ENCODE peak calls at places on chromosomes 2 and 18, in four cellular contexts. O, J, U and M are unnamed samples.

GRCh38 chr2:134131681-134132486 is 122.0 kb upstream of the MGAT5 start:
- DNase-seq in J (no peak), O (no peak), U (no peak), M (peak; percentile 87)

GRCh38 chr2:15189236-15189635 is 371.9 kb downstream of the NBAS start:
- DNase-seq in J (no peak), U (no peak), O (peak; percentile 26), M (no peak)

GRCh38 chr2:46644690-46645385 is 165.5 kb downstream of the TMEM247 start:
- DNase-seq in U (no peak), O (peak; percentile 79), J (no peak), M (no peak)

GRCh38 chr2:188089896-188090295 is 201.8 kb upstream of the GULP1 start:
- DNase-seq in U (no peak), O (peak; percentile 29), J (no peak), M (no peak)

GRCh38 chr18:13464432-13465125 is 246.0 kb downstream of the LDLRAD4 start:
- DNase-seq in J (peak; percentile 39), U (peak; percentile 33), O (no peak), M (no peak)

GRCh38 chr2:38553554-38553953 is 49.2 kb downstream of the HNRNPLL start:
- DNase-seq in U (no peak), O (no peak), J (no peak), M (no peak)

GRCh38 chr18:25786778-25787177 is 303.6 kb downstream of the SS18 start:
- DNase-seq in O (peak; percentile 83), U (no peak), J (no peak), M (no peak)

GRCh38 chr18:36247036-36247435 is 50.5 kb upstream of the FHOD3 start:
- DNase-seq in U (no peak), O (peak; percentile 4), J (no peak), M (no peak)

GRCh38 chr18:5955861-5956260 is 60.5 kb upstream of the TMEM200C start:
- DNase-seq in U (no peak), O (peak; percentile 33), J (no peak), M (no peak)

GRCh38 chr2:20666364-20667150 is at the start of gene GDF7:
- DNase-seq in O (no peak), J (no peak), U (no peak), M (no peak)

GRCh38 chr2:37321029-37321682 is 3.5 kb downstream of the PRKD3 start:
- DNase-seq in U (no peak), O (no peak), J (no peak), M (no peak)

GRCh38 chr2:103005386-103005785 is 243.6 kb downstream of the TMEM182 start:
- DNase-seq in U (no peak), J (no peak), O (no peak), M (no peak)

GRCh38 chr2:85353876-85354285 is 447 bp downstream of the RETSAT start:
- DNase-seq in J (peak; percentile 78), O (peak; percentile 6), U (no peak), M (no peak)

GRCh38 chr2:161358838-161359237 is 50.6 kb downstream of the PSMD14 start:
- DNase-seq in U (no peak), J (no peak), O (no peak), M (no peak)

GRCh38 chr2:16165518-16166326 is 225.4 kb downstream of the MYCN start:
- DNase-seq in J (no peak), U (no peak), O (no peak), M (no peak)

GRCh38 chr2:148817210-148817708 is 57.8 kb upstream of the KIF5C start:
- DNase-seq in J (no peak), U (no peak), O (no peak), M (no peak)

GRCh38 chr2:115484483-115484882 is 1042.0 kb downstream of the DPP10 start:
- DNase-seq in U (no peak), O (no peak), J (no peak), M (no peak)

GRCh38 chr2:26942543-26943295 is 27.7 kb upstream of the MAPRE3 start:
- DNase-seq in J (peak; percentile 72), U (peak; percentile 15), O (peak; percentile 48), M (no peak)

GRCh38 chr2:109597283-109597682 is 16.5 kb downstream of the SEPTIN10 start:
- DNase-seq in U (no peak), O (no peak), J (no peak), M (no peak)

GRCh38 chr2:71602115-71602495 is 148.7 kb downstream of the DYSF start:
- DNase-seq in J (no peak), O (no peak), U (no peak), M (peak; percentile 29)

GRCh38 chr2:222884114-222884764 is 23.4 kb downstream of the ACSL3 start:
- DNase-seq in J (no peak), U (no peak), O (no peak), M (no peak)

GRCh38 chr18:10456718-10457499 is 2.5 kb downstream of the APCDD1 start:
- DNase-seq in J (no peak), U (no peak), O (no peak), M (no peak)

GRCh38 chr2:30475542-30475941 is 28.5 kb downstream of the LCLAT1 start:
- DNase-seq in U (no peak), J (no peak), O (no peak), M (no peak)

GRCh38 chr18:46220116-46220515 is 115.9 kb downstream of the HAUS1 start:
- DNase-seq in J (no peak), O (peak; percentile 92), U (no peak), M (no peak)

GRCh38 chr18:7089369-7089768 is 28.2 kb downstream of the LAMA1 start:
- DNase-seq in U (no peak), O (no peak), J (no peak), M (no peak)

GRCh38 chr2:197804758-197805597 is 585 bp downstream of the PLCL1 start:
- DNase-seq in U (no peak), J (no peak), O (peak; percentile 6), M (peak; percentile 45)

GRCh38 chr2:239465017-239466001 is 64.5 kb upstream of the HDAC4 start:
- DNase-seq in J (peak; percentile 53), O (no peak), U (no peak), M (peak; percentile 83)

GRCh38 chr2:226334981-226335720 is 464.5 kb downstream of the IRS1 start:
- DNase-seq in U (no peak), J (no peak), O (peak; percentile 81), M (no peak)

GRCh38 chr2:236617221-236617737 is 47.7 kb downstream of the ACKR3 start:
- DNase-seq in U (no peak), O (no peak), J (no peak), M (no peak)

GRCh38 chr2:56287974-56288373 is 104.2 kb downstream of the CCDC85A start:
- DNase-seq in U (no peak), J (no peak), O (no peak), M (no peak)

GRCh38 chr2:196088209-196088608 is 19.6 kb upstream of the DNAH7 start:
- DNase-seq in O (peak; percentile 45), J (no peak), U (no peak), M (no peak)

GRCh38 chr18:34117319-34117718 is 107.4 kb downstream of the NOL4 start:
- DNase-seq in J (no peak), O (no peak), U (no peak), M (no peak)

GRCh38 chr18:37537868-37538525 is 27.6 kb downstream of the CELF4 start:
- DNase-seq in J (peak; percentile 78), U (no peak), O (peak; percentile 44), M (no peak)

GRCh38 chr2:23602113-23602512 is 217.1 kb downstream of the KLHL29 start:
- DNase-seq in U (no peak), J (no peak), O (peak; percentile 81), M (no peak)

DNA sequence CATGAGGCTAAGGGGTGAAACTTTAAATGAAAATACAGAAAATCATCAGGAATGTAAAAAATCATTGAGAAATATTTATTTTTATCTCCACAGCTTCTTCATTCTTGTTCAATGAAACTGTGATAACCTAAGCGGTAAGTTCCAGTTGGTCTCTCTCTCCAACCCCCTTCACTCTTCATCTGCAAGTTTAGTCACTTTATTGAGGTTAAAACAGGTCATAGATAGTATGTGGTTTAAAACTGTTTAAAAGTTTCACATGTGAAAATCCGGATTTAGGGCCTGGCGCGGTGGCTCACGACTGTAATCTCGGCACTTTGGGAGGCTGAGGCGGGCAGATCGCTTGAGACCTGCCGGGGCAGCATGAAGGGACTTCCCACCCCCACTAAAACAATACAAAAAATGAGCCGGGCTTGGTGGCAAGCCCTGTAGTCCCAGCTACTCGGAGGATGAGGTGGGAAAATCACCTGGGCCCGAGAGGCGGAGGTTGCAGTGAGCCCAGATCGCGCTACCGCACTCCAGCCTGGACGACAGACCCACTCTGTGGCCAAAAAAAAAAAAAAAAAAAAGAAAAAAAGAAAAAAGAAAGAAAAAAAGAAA is 1.6 kb upstream of the PHLPP1 start:
- DNase-seq in O (peak; percentile 40), U (no peak), J (no peak), M (no peak)
- H3K27ac ChIP-seq in O (no peak overlapping the region), U (no peak overlapping the region), J (no peak overlapping the region), M (no peak overlapping the region)

DNA sequence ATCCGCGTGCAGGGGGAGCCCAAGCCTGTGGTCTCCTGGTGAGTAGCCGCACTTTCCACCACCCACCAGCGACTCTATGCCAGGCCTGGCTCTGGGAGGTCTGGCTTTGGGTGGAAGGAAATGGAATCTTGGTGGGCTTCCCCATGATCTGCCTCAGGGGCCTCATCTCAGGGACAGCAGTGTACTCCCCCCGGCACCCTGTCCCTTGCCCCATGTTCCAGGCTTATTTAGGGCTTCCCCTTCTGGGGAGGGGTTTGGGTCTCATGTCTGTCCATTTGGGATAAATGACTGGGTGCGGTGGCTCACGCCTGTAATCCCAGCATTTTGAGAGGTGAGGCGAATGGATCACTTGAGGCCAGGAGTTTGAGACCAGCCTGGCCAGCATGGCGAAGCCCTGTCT is 27.7 kb downstream of the SPEG start:
- DNase-seq in O (no peak), U (no peak), J (no peak), M (no peak)
- TF ChIP-seq CTCF in O (no peak), U (no peak), J (no peak), M (no peak)

GRCh38 chr2:216635701-216636541 is 2.7 kb downstream of the IGFBP2 start:
- DNase-seq in U (no peak), O (no peak), J (peak; percentile 46), M (no peak)
- H3K4me3 ChIP-seq in U (no peak overlapping the region), O (no peak overlapping the region), J (peak overlapping the region; percentile 74), M (no peak overlapping the region)

GRCh38 chr2:233411162-233411561 is 56.9 kb downstream of the DGKD start:
- DNase-seq in U (no peak), J (no peak), O (no peak), M (no peak)

GRCh38 chr2:233408366-233409285 is 54.3 kb downstream of the DGKD start:
- DNase-seq in J (peak; percentile 63), O (no peak), U (no peak), M (no peak)

GRCh38 chr2:233406865-233407264 is 52.6 kb downstream of the DGKD start:
- DNase-seq in O (no peak), U (no peak), J (no peak), M (no peak)

GRCh38 chr2:233410191-233410760 is 56.0 kb downstream of the DGKD start:
- DNase-seq in O (no peak), J (peak; percentile 86), U (no peak), M (no peak)

DNA sequence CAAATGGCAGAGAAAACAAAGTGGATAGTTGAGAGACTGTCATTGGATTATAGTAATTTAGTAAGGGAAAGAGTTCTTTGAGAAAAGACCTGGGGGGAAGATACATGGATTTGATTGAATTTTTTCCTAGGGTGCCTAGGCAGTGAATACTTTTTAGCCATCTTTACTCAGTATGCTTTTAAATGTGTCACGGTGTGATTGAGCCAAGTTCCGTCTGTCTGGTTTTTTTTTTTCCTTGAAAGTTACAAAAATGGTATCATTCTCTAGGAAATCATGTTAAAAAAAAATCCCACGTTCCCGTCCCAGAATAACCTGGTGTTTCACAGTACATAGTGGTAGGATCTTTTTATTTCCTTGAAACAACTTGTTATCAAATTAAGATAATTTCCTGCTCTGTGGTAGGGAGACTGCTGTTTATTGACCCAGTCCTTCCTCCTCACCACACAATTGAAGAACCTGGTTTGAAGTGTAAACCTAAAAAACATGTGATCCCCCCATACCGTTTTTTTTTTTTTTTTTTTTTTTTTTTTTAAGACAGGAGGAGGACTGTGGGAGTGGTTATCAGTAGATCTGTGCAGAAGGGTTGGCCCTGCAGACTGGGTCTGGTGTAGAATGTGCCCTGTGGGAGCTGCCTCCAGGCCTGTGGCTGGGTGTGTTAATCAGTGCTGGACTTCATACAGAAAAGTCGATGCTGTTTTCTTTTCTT is 55.1 kb downstream of the DGKD start:
- DNase-seq in U (no peak), O (no peak), J (peak; percentile 74), M (no peak)
- H3K27ac ChIP-seq in U (no peak overlapping the region), O (no peak overlapping the region), J (peak overlapping the region; percentile 90), M (no peak overlapping the region)